ENCODE peak calls at places on chromosomes 1 and 21, in six cellular contexts. One of them, this sample, is unnamed.

GRCh38 chr21:45993210-45994085 is 11.9 kb downstream of the COL6A1 start:
- DNase-seq in BE2C: peak
- DNase-seq in PC-3: no peak
- DNase-seq in choroid plexus epithelial cell: no peak
- DNase-seq in fibroblast of pulmonary artery: no peak
- DNase-seq in AG04450: no peak
- DNase-seq in this sample: no peak

GRCh38 chr1:244324176-244324883 is 127.4 kb downstream of the ADSS2 start:
- DNase-seq in BE2C: no peak
- DNase-seq in PC-3: no peak
- DNase-seq in choroid plexus epithelial cell: no peak
- DNase-seq in fibroblast of pulmonary artery: no peak
- DNase-seq in AG04450: no peak
- DNase-seq in this sample: no peak

GRCh38 chr21:32215306-32215685 is 63.6 kb downstream of the MIS18A start:
- DNase-seq in BE2C: no peak
- DNase-seq in PC-3: no peak
- DNase-seq in choroid plexus epithelial cell: no peak
- DNase-seq in fibroblast of pulmonary artery: no peak
- DNase-seq in AG04450: no peak
- DNase-seq in this sample: no peak

GRCh38 chr1:3065396-3065795 is 3.6 kb upstream of the PRDM16 start:
- DNase-seq in BE2C: no peak
- DNase-seq in PC-3: no peak
- DNase-seq in choroid plexus epithelial cell: no peak
- DNase-seq in fibroblast of pulmonary artery: no peak
- DNase-seq in AG04450: no peak
- DNase-seq in this sample: no peak

GRCh38 chr1:33173091-33173490 is 8.8 kb downstream of the TRIM62 start:
- DNase-seq in BE2C: no peak
- DNase-seq in PC-3: no peak
- DNase-seq in choroid plexus epithelial cell: no peak
- DNase-seq in fibroblast of pulmonary artery: no peak
- DNase-seq in AG04450: no peak
- DNase-seq in this sample: no peak

GRCh38 chr21:15059397-15059796 is 5.4 kb downstream of the NRIP1 start:
- DNase-seq in BE2C: no peak
- DNase-seq in PC-3: no peak
- DNase-seq in choroid plexus epithelial cell: no peak
- DNase-seq in fibroblast of pulmonary artery: no peak
- DNase-seq in AG04450: no peak
- DNase-seq in this sample: no peak

GRCh38 chr1:23699280-23700179 is 7.9 kb downstream of the RPL11 start:
- DNase-seq in BE2C: no peak
- DNase-seq in PC-3: no peak
- DNase-seq in choroid plexus epithelial cell: no peak
- DNase-seq in fibroblast of pulmonary artery: no peak
- DNase-seq in AG04450: no peak
- DNase-seq in this sample: no peak

GRCh38 chr1:202365092-202365815 is 16.8 kb downstream of the PPP1R12B start:
- DNase-seq in BE2C: no peak
- DNase-seq in PC-3: no peak
- DNase-seq in choroid plexus epithelial cell: peak
- DNase-seq in fibroblast of pulmonary artery: peak
- DNase-seq in AG04450: no peak
- DNase-seq in this sample: no peak

GRCh38 chr1:37473431-37474050 is 839 bp upstream of the ZC3H12A start:
- DNase-seq in BE2C: no peak
- DNase-seq in PC-3: peak
- DNase-seq in choroid plexus epithelial cell: peak
- DNase-seq in fibroblast of pulmonary artery: no peak
- DNase-seq in AG04450: no peak
- DNase-seq in this sample: peak

GRCh38 chr1:216502528-216503162 is 79.4 kb upstream of the USH2A start:
- DNase-seq in BE2C: peak
- DNase-seq in PC-3: no peak
- DNase-seq in choroid plexus epithelial cell: peak
- DNase-seq in fibroblast of pulmonary artery: no peak
- DNase-seq in AG04450: no peak
- DNase-seq in this sample: no peak

GRCh38 chr1:169694304-169694703 is 17.1 kb downstream of the SELL start:
- DNase-seq in BE2C: no peak
- DNase-seq in PC-3: peak
- DNase-seq in choroid plexus epithelial cell: no peak
- DNase-seq in fibroblast of pulmonary artery: no peak
- DNase-seq in AG04450: no peak
- DNase-seq in this sample: no peak

GRCh38 chr1:108016451-108016920 is 51.5 kb upstream of the VAV3 start:
- DNase-seq in BE2C: peak
- DNase-seq in PC-3: peak
- DNase-seq in choroid plexus epithelial cell: peak
- DNase-seq in fibroblast of pulmonary artery: peak
- DNase-seq in AG04450: no peak
- DNase-seq in this sample: peak

GRCh38 chr21:33115586-33116541 is 45.9 kb downstream of the OLIG1 start:
- DNase-seq in BE2C: no peak
- DNase-seq in PC-3: no peak
- DNase-seq in choroid plexus epithelial cell: no peak
- DNase-seq in fibroblast of pulmonary artery: no peak
- DNase-seq in AG04450: no peak
- DNase-seq in this sample: no peak

GRCh38 chr1:164733070-164733469 is 174.1 kb downstream of the PBX1 start:
- DNase-seq in BE2C: no peak
- DNase-seq in PC-3: peak
- DNase-seq in choroid plexus epithelial cell: peak
- DNase-seq in fibroblast of pulmonary artery: peak
- DNase-seq in AG04450: no peak
- DNase-seq in this sample: no peak

GRCh38 chr1:179121159-179121938 is 39.5 kb downstream of the TOR3A start:
- DNase-seq in BE2C: peak
- DNase-seq in PC-3: peak
- DNase-seq in choroid plexus epithelial cell: peak
- DNase-seq in fibroblast of pulmonary artery: peak
- DNase-seq in AG04450: no peak
- DNase-seq in this sample: peak

GRCh38 chr1:64502924-64503323 is 33.0 kb downstream of the CACHD1 start:
- DNase-seq in BE2C: no peak
- DNase-seq in PC-3: no peak
- DNase-seq in choroid plexus epithelial cell: no peak
- DNase-seq in fibroblast of pulmonary artery: no peak
- DNase-seq in AG04450: no peak
- DNase-seq in this sample: no peak

GRCh38 chr21:35041122-35041521 is 8.0 kb downstream of the RUNX1 start:
- DNase-seq in BE2C: no peak
- DNase-seq in PC-3: no peak
- DNase-seq in choroid plexus epithelial cell: no peak
- DNase-seq in fibroblast of pulmonary artery: no peak
- DNase-seq in AG04450: no peak
- DNase-seq in this sample: no peak

GRCh38 chr21:21045538-21045937 is 47.3 kb downstream of the NCAM2 start:
- DNase-seq in BE2C: no peak
- DNase-seq in PC-3: no peak
- DNase-seq in choroid plexus epithelial cell: peak
- DNase-seq in fibroblast of pulmonary artery: no peak
- DNase-seq in AG04450: no peak
- DNase-seq in this sample: no peak

GRCh38 chr21:21051109-21052055 is 53.2 kb downstream of the NCAM2 start:
- DNase-seq in BE2C: no peak
- DNase-seq in PC-3: no peak
- DNase-seq in choroid plexus epithelial cell: no peak
- DNase-seq in fibroblast of pulmonary artery: no peak
- DNase-seq in AG04450: no peak
- DNase-seq in this sample: no peak

GRCh38 chr21:21046063-21046462 is 47.9 kb downstream of the NCAM2 start:
- DNase-seq in BE2C: no peak
- DNase-seq in PC-3: no peak
- DNase-seq in choroid plexus epithelial cell: no peak
- DNase-seq in fibroblast of pulmonary artery: no peak
- DNase-seq in AG04450: no peak
- DNase-seq in this sample: no peak
- H3K4me3 ChIP-seq in BE2C: no peak
- H3K4me3 ChIP-seq in PC-3: no peak
- H3K4me3 ChIP-seq in choroid plexus epithelial cell: no peak
- H3K4me3 ChIP-seq in fibroblast of pulmonary artery: no peak
- H3K4me3 ChIP-seq in AG04450: no peak
- H3K4me3 ChIP-seq in this sample: no peak

GRCh38 chr1:71921935-71922559 is 360.3 kb downstream of the NEGR1 start:
- DNase-seq in BE2C: no peak
- DNase-seq in PC-3: no peak
- DNase-seq in choroid plexus epithelial cell: no peak
- DNase-seq in fibroblast of pulmonary artery: no peak
- DNase-seq in AG04450: no peak
- DNase-seq in this sample: no peak
- TF ChIP-seq CTCF in BE2C: peak
- TF ChIP-seq CTCF in PC-3: no peak
- TF ChIP-seq CTCF in choroid plexus epithelial cell: no peak
- TF ChIP-seq CTCF in fibroblast of pulmonary artery: no peak
- TF ChIP-seq CTCF in AG04450: no peak
- TF ChIP-seq CTCF in this sample: no peak

DNA sequence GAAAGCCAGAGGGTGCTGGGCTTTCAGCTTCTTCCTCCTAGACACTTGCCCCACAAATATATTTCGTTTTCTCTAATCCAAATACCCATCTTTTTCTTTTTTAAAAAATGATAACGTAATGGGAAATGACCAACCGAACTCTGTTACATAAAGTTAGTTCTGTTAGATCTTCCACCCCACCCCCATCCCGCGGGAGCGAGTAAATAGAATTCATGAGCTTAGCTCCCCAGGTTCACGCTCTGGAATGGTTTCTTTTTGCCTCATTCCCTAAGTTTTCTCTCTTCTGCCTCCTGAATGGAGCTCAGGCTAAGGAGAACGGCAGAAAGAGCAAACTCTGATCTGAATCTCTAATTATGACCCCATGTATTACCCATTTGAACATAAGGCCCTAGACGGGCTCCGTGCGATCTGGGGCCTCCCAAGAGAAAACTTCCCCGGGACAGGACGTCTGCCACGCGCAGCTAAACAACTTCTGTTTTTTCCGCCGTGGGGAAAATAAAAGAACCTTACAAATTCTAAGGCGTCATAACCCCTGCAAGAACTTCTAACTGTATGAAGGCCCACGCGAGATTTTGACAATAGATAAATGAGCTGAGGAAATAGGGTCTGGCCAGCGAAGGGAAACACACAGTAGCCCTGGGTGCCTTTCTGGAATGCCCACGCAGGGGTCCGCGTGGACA is 2.4 kb downstream of the TBX15 start:
- DNase-seq in BE2C: no peak
- DNase-seq in PC-3: no peak
- DNase-seq in choroid plexus epithelial cell: peak
- DNase-seq in fibroblast of pulmonary artery: no peak
- DNase-seq in AG04450: no peak
- DNase-seq in this sample: no peak
- H3K4me3 ChIP-seq in BE2C: no peak
- H3K4me3 ChIP-seq in PC-3: no peak
- H3K4me3 ChIP-seq in choroid plexus epithelial cell: peak
- H3K4me3 ChIP-seq in fibroblast of pulmonary artery: no peak
- H3K4me3 ChIP-seq in AG04450: no peak
- H3K4me3 ChIP-seq in this sample: no peak

GRCh38 chr1:158798531-158798930 is 17.5 kb upstream of the OR6N2 start:
- DNase-seq in BE2C: no peak
- DNase-seq in PC-3: peak
- DNase-seq in choroid plexus epithelial cell: peak
- DNase-seq in fibroblast of pulmonary artery: no peak
- DNase-seq in AG04450: no peak
- DNase-seq in this sample: no peak

GRCh38 chr1:158794247-158794646 is 13.2 kb upstream of the OR6N2 start:
- DNase-seq in BE2C: no peak
- DNase-seq in PC-3: no peak
- DNase-seq in choroid plexus epithelial cell: no peak
- DNase-seq in fibroblast of pulmonary artery: no peak
- DNase-seq in AG04450: no peak
- DNase-seq in this sample: no peak

DNA sequence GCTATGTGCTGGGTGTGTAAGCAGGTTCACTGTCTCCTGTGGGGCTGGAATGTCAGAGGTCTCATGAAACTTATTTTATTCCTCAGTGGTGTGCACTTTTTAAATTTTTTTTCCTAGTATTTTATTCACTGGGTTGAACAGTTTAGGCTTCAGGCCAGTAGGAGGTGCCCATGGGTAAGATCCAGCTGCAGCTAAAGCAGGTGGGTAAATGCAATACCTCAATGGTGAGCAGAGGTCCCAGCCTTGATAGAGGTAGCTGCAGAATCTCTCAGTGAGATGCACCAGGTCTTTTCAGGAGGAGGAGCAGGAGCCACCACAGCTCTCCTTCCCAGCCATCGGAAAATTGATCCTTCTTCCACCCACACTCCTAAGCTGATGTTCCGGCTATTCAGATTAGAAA is 12.6 kb upstream of the OR6N2 start:
- DNase-seq in BE2C: no peak
- DNase-seq in PC-3: no peak
- DNase-seq in choroid plexus epithelial cell: peak
- DNase-seq in fibroblast of pulmonary artery: no peak
- DNase-seq in AG04450: no peak
- DNase-seq in this sample: no peak
- TF ChIP-seq CTCF in BE2C: no peak
- TF ChIP-seq CTCF in PC-3: no peak
- TF ChIP-seq CTCF in choroid plexus epithelial cell: peak
- TF ChIP-seq CTCF in fibroblast of pulmonary artery: peak
- TF ChIP-seq CTCF in AG04450: peak
- TF ChIP-seq CTCF in this sample: peak

GRCh38 chr1:51878307-51878615 is 266 bp downstream of the NRDC start:
- DNase-seq in BE2C: no peak
- DNase-seq in PC-3: no peak
- DNase-seq in choroid plexus epithelial cell: no peak
- DNase-seq in fibroblast of pulmonary artery: no peak
- DNase-seq in AG04450: no peak
- DNase-seq in this sample: no peak

GRCh38 chr1:51877434-51878306 is 857 bp downstream of the NRDC start:
- DNase-seq in BE2C: no peak
- DNase-seq in PC-3: peak
- DNase-seq in choroid plexus epithelial cell: peak
- DNase-seq in fibroblast of pulmonary artery: peak
- DNase-seq in AG04450: no peak
- DNase-seq in this sample: peak

GRCh38 chr1:51875291-51875772 is 3.2 kb downstream of the NRDC start:
- DNase-seq in BE2C: no peak
- DNase-seq in PC-3: peak
- DNase-seq in choroid plexus epithelial cell: no peak
- DNase-seq in fibroblast of pulmonary artery: no peak
- DNase-seq in AG04450: no peak
- DNase-seq in this sample: no peak

GRCh38 chr1:51878616-51879336 is at the start of gene NRDC:
- DNase-seq in BE2C: peak
- DNase-seq in PC-3: peak
- DNase-seq in choroid plexus epithelial cell: peak
- DNase-seq in fibroblast of pulmonary artery: peak
- DNase-seq in AG04450: peak
- DNase-seq in this sample: peak

GRCh38 chr1:51875836-51876235 is 2.7 kb downstream of the NRDC start:
- DNase-seq in BE2C: no peak
- DNase-seq in PC-3: no peak
- DNase-seq in choroid plexus epithelial cell: no peak
- DNase-seq in fibroblast of pulmonary artery: no peak
- DNase-seq in AG04450: no peak
- DNase-seq in this sample: no peak
- H3K4me3 ChIP-seq in BE2C: no peak
- H3K4me3 ChIP-seq in PC-3: peak
- H3K4me3 ChIP-seq in choroid plexus epithelial cell: no peak
- H3K4me3 ChIP-seq in fibroblast of pulmonary artery: peak
- H3K4me3 ChIP-seq in AG04450: no peak
- H3K4me3 ChIP-seq in this sample: peak

GRCh38 chr1:61171915-61172485 is 89.6 kb downstream of the NFIA start:
- DNase-seq in BE2C: no peak
- DNase-seq in PC-3: no peak
- DNase-seq in choroid plexus epithelial cell: no peak
- DNase-seq in fibroblast of pulmonary artery: no peak
- DNase-seq in AG04450: no peak
- DNase-seq in this sample: no peak
- TF ChIP-seq CTCF in BE2C: no peak
- TF ChIP-seq CTCF in PC-3: no peak
- TF ChIP-seq CTCF in choroid plexus epithelial cell: no peak
- TF ChIP-seq CTCF in fibroblast of pulmonary artery: no peak
- TF ChIP-seq CTCF in AG04450: no peak
- TF ChIP-seq CTCF in this sample: no peak

This sample was measured in fibroblast of villous mesenchyme.